ENCODE peak calls at places on chromosome 14, in six cellular contexts. One of them, this sample, is unnamed.
A peak's percentile ranks its signal among the peaks of the same experiment; 100 is the strongest.

GRCh38 chr14:26334288-26334687 is 263.5 kb downstream of the NOVA1 start:
- DNase-seq in Peyer's patch: no peak
- DNase-seq in A549: no peak
- DNase-seq in heart left ventricle: no peak
- DNase-seq in NB4: no peak
- DNase-seq in vagina: no peak
- DNase-seq in this sample: no peak

GRCh38 chr14:104394606-104394910 is 185.0 kb upstream of the C14orf180 start:
- DNase-seq in Peyer's patch: peak; percentile 31
- DNase-seq in A549: no peak
- DNase-seq in heart left ventricle: no peak
- DNase-seq in NB4: no peak
- DNase-seq in vagina: no peak
- DNase-seq in this sample: no peak

GRCh38 chr14:64745511-64746041 is 41.4 kb downstream of the PLEKHG3 start:
- DNase-seq in Peyer's patch: no peak
- DNase-seq in A549: no peak
- DNase-seq in heart left ventricle: no peak
- DNase-seq in NB4: no peak
- DNase-seq in vagina: no peak
- DNase-seq in this sample: no peak

GRCh38 chr14:100410056-100410565 is 87.0 kb downstream of the SLC25A47 start:
- DNase-seq in Peyer's patch: no peak
- DNase-seq in A549: no peak
- DNase-seq in heart left ventricle: no peak
- DNase-seq in NB4: no peak
- DNase-seq in vagina: no peak
- DNase-seq in this sample: no peak

GRCh38 chr14:77103475-77103874 is 5.4 kb downstream of the CIPC start:
- DNase-seq in Peyer's patch: no peak
- DNase-seq in A549: no peak
- DNase-seq in heart left ventricle: no peak
- DNase-seq in NB4: no peak
- DNase-seq in vagina: no peak
- DNase-seq in this sample: no peak

GRCh38 chr14:81330619-81331122 is 69.5 kb downstream of the STON2 start:
- DNase-seq in Peyer's patch: no peak
- DNase-seq in A549: no peak
- DNase-seq in heart left ventricle: no peak
- DNase-seq in NB4: no peak
- DNase-seq in vagina: no peak
- DNase-seq in this sample: no peak

GRCh38 chr14:33908540-33909223 is 42.2 kb downstream of the EGLN3 start:
- DNase-seq in Peyer's patch: no peak
- DNase-seq in A549: no peak
- DNase-seq in heart left ventricle: no peak
- DNase-seq in NB4: peak; percentile 3
- DNase-seq in vagina: no peak
- DNase-seq in this sample: no peak

GRCh38 chr14:95961481-95961880 is 77.7 kb upstream of the C14orf132 start:
- DNase-seq in Peyer's patch: no peak
- DNase-seq in A549: no peak
- DNase-seq in heart left ventricle: no peak
- DNase-seq in NB4: no peak
- DNase-seq in vagina: no peak
- DNase-seq in this sample: no peak

GRCh38 chr14:50049703-50050102 is 66.7 kb downstream of the VCPKMT start:
- DNase-seq in Peyer's patch: no peak
- DNase-seq in A549: no peak
- DNase-seq in heart left ventricle: no peak
- DNase-seq in NB4: no peak
- DNase-seq in vagina: no peak
- DNase-seq in this sample: no peak

GRCh38 chr14:64758025-64758521 is 53.8 kb downstream of the PLEKHG3 start:
- DNase-seq in Peyer's patch: no peak
- DNase-seq in A549: no peak
- DNase-seq in heart left ventricle: no peak
- DNase-seq in NB4: no peak
- DNase-seq in vagina: no peak
- DNase-seq in this sample: no peak

GRCh38 chr14:104802120-104802912 is 1.4 kb downstream of the ZBTB42 start:
- DNase-seq in Peyer's patch: no peak
- DNase-seq in A549: no peak
- DNase-seq in heart left ventricle: no peak
- DNase-seq in NB4: no peak
- DNase-seq in vagina: no peak
- DNase-seq in this sample: no peak

GRCh38 chr14:102746568-102747438 is 30.4 kb upstream of the TRAF3 start:
- DNase-seq in Peyer's patch: no peak
- DNase-seq in A549: no peak
- DNase-seq in heart left ventricle: no peak
- DNase-seq in NB4: no peak
- DNase-seq in vagina: no peak
- DNase-seq in this sample: no peak

GRCh38 chr14:24941719-24942118 is 108.2 kb downstream of the STXBP6 start:
- DNase-seq in Peyer's patch: no peak
- DNase-seq in A549: no peak
- DNase-seq in heart left ventricle: no peak
- DNase-seq in NB4: no peak
- DNase-seq in vagina: no peak
- DNase-seq in this sample: no peak

GRCh38 chr14:91349481-91350074 is 68.0 kb downstream of the CCDC88C start:
- DNase-seq in Peyer's patch: no peak
- DNase-seq in A549: no peak
- DNase-seq in heart left ventricle: no peak
- DNase-seq in NB4: no peak
- DNase-seq in vagina: no peak
- DNase-seq in this sample: no peak

GRCh38 chr14:68787235-68787727 is 5.6 kb downstream of the ZFP36L1 start:
- DNase-seq in Peyer's patch: peak; percentile 47
- DNase-seq in A549: no peak
- DNase-seq in heart left ventricle: no peak
- DNase-seq in NB4: no peak
- DNase-seq in vagina: peak; percentile 91
- DNase-seq in this sample: no peak

GRCh38 chr14:81415781-81416180 is 15.7 kb upstream of the STON2 start:
- DNase-seq in Peyer's patch: no peak
- DNase-seq in A549: no peak
- DNase-seq in heart left ventricle: no peak
- DNase-seq in NB4: no peak
- DNase-seq in vagina: no peak
- DNase-seq in this sample: no peak

GRCh38 chr14:35438910-35439713 is 34.6 kb upstream of the NFKBIA start:
- DNase-seq in Peyer's patch: no peak
- DNase-seq in A549: no peak
- DNase-seq in heart left ventricle: no peak
- DNase-seq in NB4: peak; percentile 52
- DNase-seq in vagina: no peak
- DNase-seq in this sample: no peak

GRCh38 chr14:104867371-104868059 is 2.4 kb downstream of the CEP170B start:
- DNase-seq in Peyer's patch: no peak
- DNase-seq in A549: no peak
- DNase-seq in heart left ventricle: no peak
- DNase-seq in NB4: no peak
- DNase-seq in vagina: no peak
- DNase-seq in this sample: no peak

GRCh38 chr14:50342211-50343080 is 30.3 kb downstream of the DMAC2L start:
- DNase-seq in Peyer's patch: peak; percentile 39
- DNase-seq in A549: peak; percentile 21
- DNase-seq in heart left ventricle: peak; percentile 63
- DNase-seq in NB4: no peak
- DNase-seq in vagina: no peak
- DNase-seq in this sample: no peak

GRCh38 chr14:74638970-74639369 is 26.9 kb upstream of the LTBP2 start:
- DNase-seq in Peyer's patch: no peak
- DNase-seq in A549: no peak
- DNase-seq in heart left ventricle: no peak
- DNase-seq in NB4: no peak
- DNase-seq in vagina: no peak
- DNase-seq in this sample: no peak

GRCh38 chr14:104633276-104633861 is 28.8 kb upstream of the TMEM179 start:
- DNase-seq in Peyer's patch: no peak
- DNase-seq in A549: no peak
- DNase-seq in heart left ventricle: no peak
- DNase-seq in NB4: no peak
- DNase-seq in vagina: no peak
- DNase-seq in this sample: no peak

GRCh38 chr14:86464386-86464785 is 934.4 kb downstream of the FLRT2 start:
- DNase-seq in Peyer's patch: no peak
- DNase-seq in A549: no peak
- DNase-seq in heart left ventricle: no peak
- DNase-seq in NB4: no peak
- DNase-seq in vagina: no peak
- DNase-seq in this sample: no peak

GRCh38 chr14:50997712-50998111 is 53.4 kb upstream of the PYGL start:
- DNase-seq in Peyer's patch: no peak
- DNase-seq in A549: no peak
- DNase-seq in heart left ventricle: no peak
- DNase-seq in NB4: no peak
- DNase-seq in vagina: no peak
- DNase-seq in this sample: no peak

GRCh38 chr14:19974844-19975243 is 547 bp upstream of the OR4K15 start:
- DNase-seq in Peyer's patch: no peak
- DNase-seq in A549: no peak
- DNase-seq in heart left ventricle: no peak
- DNase-seq in NB4: no peak
- DNase-seq in vagina: no peak
- DNase-seq in this sample: no peak

GRCh38 chr14:96224480-96225096 is 19.9 kb downstream of the BDKRB2 start:
- DNase-seq in Peyer's patch: no peak
- DNase-seq in A549: no peak
- DNase-seq in heart left ventricle: no peak
- DNase-seq in NB4: no peak
- DNase-seq in vagina: no peak
- DNase-seq in this sample: no peak

GRCh38 chr14:105182296-105183020 is 1.3 kb upstream of the NUDT14 start:
- DNase-seq in Peyer's patch: no peak
- DNase-seq in A549: no peak
- DNase-seq in heart left ventricle: no peak
- DNase-seq in NB4: no peak
- DNase-seq in vagina: no peak
- DNase-seq in this sample: no peak

GRCh38 chr14:28161040-28161439 is 605.5 kb upstream of the FOXG1 start:
- DNase-seq in Peyer's patch: no peak
- DNase-seq in A549: no peak
- DNase-seq in heart left ventricle: no peak
- DNase-seq in NB4: no peak
- DNase-seq in vagina: no peak
- DNase-seq in this sample: no peak

GRCh38 chr14:80055226-80055625 is 156.1 kb downstream of the DIO2 start:
- DNase-seq in Peyer's patch: no peak
- DNase-seq in A549: no peak
- DNase-seq in heart left ventricle: no peak
- DNase-seq in NB4: no peak
- DNase-seq in vagina: no peak
- DNase-seq in this sample: no peak

GRCh38 chr14:102159841-102160240 is 20.1 kb downstream of the WDR20 start:
- DNase-seq in Peyer's patch: no peak
- DNase-seq in A549: no peak
- DNase-seq in heart left ventricle: no peak
- DNase-seq in NB4: no peak
- DNase-seq in vagina: no peak
- DNase-seq in this sample: no peak

GRCh38 chr14:23660290-23661226 is 24.4 kb downstream of the DHRS2 start:
- DNase-seq in Peyer's patch: no peak
- DNase-seq in A549: no peak
- DNase-seq in heart left ventricle: no peak
- DNase-seq in NB4: no peak
- DNase-seq in vagina: peak; percentile 89
- DNase-seq in this sample: no peak
- TF ChIP-seq POLR2A in Peyer's patch: no peak
- TF ChIP-seq POLR2A in A549: no peak
- TF ChIP-seq POLR2A in heart left ventricle: no peak
- TF ChIP-seq POLR2A in NB4: no peak
- TF ChIP-seq POLR2A in vagina: no peak
- TF ChIP-seq POLR2A in this sample: no peak

GRCh38 chr14:67031920-67032774 is 157.1 kb upstream of the GARIN2 start:
- DNase-seq in Peyer's patch: no peak
- DNase-seq in A549: no peak
- DNase-seq in heart left ventricle: no peak
- DNase-seq in NB4: no peak
- DNase-seq in vagina: no peak
- DNase-seq in this sample: no peak
- TF ChIP-seq POLR2A in Peyer's patch: no peak
- TF ChIP-seq POLR2A in A549: no peak
- TF ChIP-seq POLR2A in heart left ventricle: no peak
- TF ChIP-seq POLR2A in NB4: no peak
- TF ChIP-seq POLR2A in vagina: no peak
- TF ChIP-seq POLR2A in this sample: no peak

DNA sequence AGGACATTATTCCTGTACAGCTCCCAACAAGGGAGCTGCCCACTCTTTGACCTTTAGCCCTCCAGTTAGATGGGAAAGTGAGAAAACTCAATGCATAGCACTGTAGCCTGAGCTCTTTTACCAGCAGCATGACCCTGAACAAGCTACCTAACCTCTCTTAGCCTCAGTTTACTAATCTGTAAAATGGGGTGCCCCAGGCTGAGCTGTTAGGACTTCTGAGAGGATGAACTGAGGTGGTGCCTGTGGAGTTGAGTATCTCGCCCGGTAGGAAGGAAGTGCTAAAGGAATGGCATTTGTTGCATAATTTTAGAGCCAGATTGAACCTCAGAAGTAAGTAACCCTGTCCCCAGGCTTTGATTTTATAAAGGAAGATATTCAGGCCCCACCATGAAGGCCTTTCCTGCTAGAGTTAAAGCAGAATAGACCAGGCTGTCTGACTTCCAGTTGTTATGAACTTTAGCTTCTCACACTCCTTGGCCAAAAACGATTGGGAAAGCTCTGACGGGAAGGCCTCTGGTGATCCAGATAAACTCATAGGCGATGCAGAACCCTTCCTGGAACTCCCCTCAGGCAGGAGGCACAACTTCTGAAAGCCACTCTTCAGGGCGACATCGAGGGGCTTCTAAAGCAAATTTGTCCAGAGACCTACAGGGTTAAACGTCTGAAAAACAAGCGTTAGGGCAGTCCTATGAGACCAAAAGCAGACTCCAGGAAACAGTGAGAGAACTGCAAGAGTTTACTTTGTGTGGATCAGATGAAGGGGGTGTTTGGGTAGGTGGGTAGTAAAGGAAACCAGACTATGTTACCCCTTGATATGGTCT is 2.5 kb upstream of the SERPINA10 start:
- DNase-seq in Peyer's patch: no peak
- DNase-seq in A549: no peak
- DNase-seq in heart left ventricle: no peak
- DNase-seq in NB4: no peak
- DNase-seq in vagina: no peak
- DNase-seq in this sample: no peak
- TF ChIP-seq POLR2A in Peyer's patch: no peak
- TF ChIP-seq POLR2A in A549: no peak
- TF ChIP-seq POLR2A in heart left ventricle: no peak
- TF ChIP-seq POLR2A in NB4: no peak
- TF ChIP-seq POLR2A in vagina: no peak
- TF ChIP-seq POLR2A in this sample: no peak

DNA sequence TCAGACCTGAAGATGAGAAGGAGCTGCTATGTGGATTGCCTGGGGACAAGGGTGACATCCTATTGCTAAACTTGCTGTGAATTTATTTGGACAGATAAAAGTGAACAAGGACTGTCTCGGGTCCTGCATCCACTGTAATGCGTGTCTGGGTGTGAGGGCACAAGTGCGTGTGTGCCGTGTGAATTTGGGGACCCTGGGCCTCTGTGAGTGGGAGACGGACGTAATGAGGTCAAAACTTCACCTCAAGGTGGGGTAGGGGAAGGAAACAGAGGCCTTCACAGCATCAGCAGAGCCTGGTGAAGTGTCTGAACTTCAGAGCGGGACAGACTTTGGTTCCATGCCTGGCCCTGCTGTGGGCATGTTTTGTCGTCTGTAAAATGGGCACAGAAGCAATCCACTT is 14.8 kb downstream of the ASB2 start:
- DNase-seq in Peyer's patch: no peak
- DNase-seq in A549: no peak
- DNase-seq in heart left ventricle: no peak
- DNase-seq in NB4: no peak
- DNase-seq in vagina: no peak
- DNase-seq in this sample: no peak
- TF ChIP-seq POLR2A in Peyer's patch: no peak
- TF ChIP-seq POLR2A in A549: no peak
- TF ChIP-seq POLR2A in heart left ventricle: no peak
- TF ChIP-seq POLR2A in NB4: no peak
- TF ChIP-seq POLR2A in vagina: no peak
- TF ChIP-seq POLR2A in this sample: no peak